ENCODE peak calls at places on chromosomes 7 and 10, in six cellular contexts. One of them, this sample, is unnamed. For H3K4me1, the result is how much of the 10 kb centered on the place peaks cover.

GRCh38 chr7:30403477-30403876 is 75.1 kb downstream of the NOD1 start:
- DNase-seq in upper lobe of left lung: no peak
- DNase-seq in upper lobe of right lung: no peak
- DNase-seq in testis: no peak
- DNase-seq in A549: no peak
- DNase-seq in PC-9: no peak
- DNase-seq in this sample: peak

GRCh38 chr7:111474723-111475418 is 87.4 kb downstream of the IMMP2L start:
- DNase-seq in upper lobe of left lung: no peak
- DNase-seq in upper lobe of right lung: no peak
- DNase-seq in testis: no peak
- DNase-seq in A549: no peak
- DNase-seq in PC-9: no peak
- DNase-seq in this sample: no peak

GRCh38 chr10:19663344-19663743 is 152.9 kb upstream of the PLXDC2 start:
- DNase-seq in upper lobe of left lung: no peak
- DNase-seq in upper lobe of right lung: no peak
- DNase-seq in testis: no peak
- DNase-seq in A549: no peak
- DNase-seq in PC-9: no peak
- DNase-seq in this sample: no peak

GRCh38 chr7:32164341-32164996 is 94.3 kb upstream of the PDE1C start:
- DNase-seq in upper lobe of left lung: no peak
- DNase-seq in upper lobe of right lung: no peak
- DNase-seq in testis: peak
- DNase-seq in A549: peak
- DNase-seq in PC-9: no peak
- DNase-seq in this sample: peak

GRCh38 chr10:71750124-71750841 is 23.0 kb downstream of the VSIR start:
- DNase-seq in upper lobe of left lung: peak
- DNase-seq in upper lobe of right lung: no peak
- DNase-seq in testis: no peak
- DNase-seq in A549: no peak
- DNase-seq in PC-9: no peak
- DNase-seq in this sample: no peak

GRCh38 chr7:372546-372938 is 82.6 kb downstream of the FOXL3 start:
- DNase-seq in upper lobe of left lung: peak
- DNase-seq in upper lobe of right lung: peak
- DNase-seq in testis: no peak
- DNase-seq in A549: no peak
- DNase-seq in PC-9: no peak
- DNase-seq in this sample: no peak

GRCh38 chr7:51129527-51130472 is 186.8 kb downstream of the COBL start:
- DNase-seq in upper lobe of left lung: no peak
- DNase-seq in upper lobe of right lung: no peak
- DNase-seq in testis: no peak
- DNase-seq in A549: no peak
- DNase-seq in PC-9: no peak
- DNase-seq in this sample: no peak

GRCh38 chr10:58609525-58610150 is 97.0 kb downstream of the BICC1 start:
- DNase-seq in upper lobe of left lung: no peak
- DNase-seq in upper lobe of right lung: no peak
- DNase-seq in testis: no peak
- DNase-seq in A549: no peak
- DNase-seq in PC-9: no peak
- DNase-seq in this sample: no peak

GRCh38 chr7:38630720-38631673 is at the start of gene AMPH:
- DNase-seq in upper lobe of left lung: no peak
- DNase-seq in upper lobe of right lung: no peak
- DNase-seq in testis: peak
- DNase-seq in A549: no peak
- DNase-seq in PC-9: no peak
- DNase-seq in this sample: peak

GRCh38 chr7:156496491-156497264 is 143.9 kb upstream of the RNF32 start:
- DNase-seq in upper lobe of left lung: no peak
- DNase-seq in upper lobe of right lung: no peak
- DNase-seq in testis: no peak
- DNase-seq in A549: no peak
- DNase-seq in PC-9: no peak
- DNase-seq in this sample: no peak

DNA sequence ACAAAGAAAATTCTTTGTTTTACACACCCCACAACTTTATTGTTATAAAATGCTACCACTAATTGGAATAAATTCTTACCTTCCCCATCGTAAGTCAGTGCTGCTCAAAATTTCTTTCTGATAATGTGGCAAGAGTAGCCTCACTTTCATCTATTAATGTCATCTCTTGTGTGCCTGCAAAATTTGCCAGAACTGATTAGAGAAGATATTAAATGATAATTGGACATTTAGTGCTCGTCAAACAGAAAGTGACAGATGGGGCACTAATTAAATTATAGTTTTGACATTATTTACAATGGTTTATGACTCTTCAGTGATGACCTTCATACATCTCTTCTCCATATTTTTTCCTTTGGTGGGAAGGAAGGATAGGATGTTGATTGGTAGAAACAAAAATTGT is 690.9 kb downstream of the NXPH1 start:
- DNase-seq in upper lobe of left lung: no peak
- DNase-seq in upper lobe of right lung: no peak
- DNase-seq in testis: no peak
- DNase-seq in A549: no peak
- DNase-seq in PC-9: no peak
- DNase-seq in this sample: no peak
- H3K27ac ChIP-seq in upper lobe of left lung: no peak
- H3K27ac ChIP-seq in upper lobe of right lung: no peak
- H3K27ac ChIP-seq in testis: no peak
- H3K27ac ChIP-seq in A549: no peak
- H3K27ac ChIP-seq in PC-9: no peak
- H3K27ac ChIP-seq in this sample: no peak

DNA sequence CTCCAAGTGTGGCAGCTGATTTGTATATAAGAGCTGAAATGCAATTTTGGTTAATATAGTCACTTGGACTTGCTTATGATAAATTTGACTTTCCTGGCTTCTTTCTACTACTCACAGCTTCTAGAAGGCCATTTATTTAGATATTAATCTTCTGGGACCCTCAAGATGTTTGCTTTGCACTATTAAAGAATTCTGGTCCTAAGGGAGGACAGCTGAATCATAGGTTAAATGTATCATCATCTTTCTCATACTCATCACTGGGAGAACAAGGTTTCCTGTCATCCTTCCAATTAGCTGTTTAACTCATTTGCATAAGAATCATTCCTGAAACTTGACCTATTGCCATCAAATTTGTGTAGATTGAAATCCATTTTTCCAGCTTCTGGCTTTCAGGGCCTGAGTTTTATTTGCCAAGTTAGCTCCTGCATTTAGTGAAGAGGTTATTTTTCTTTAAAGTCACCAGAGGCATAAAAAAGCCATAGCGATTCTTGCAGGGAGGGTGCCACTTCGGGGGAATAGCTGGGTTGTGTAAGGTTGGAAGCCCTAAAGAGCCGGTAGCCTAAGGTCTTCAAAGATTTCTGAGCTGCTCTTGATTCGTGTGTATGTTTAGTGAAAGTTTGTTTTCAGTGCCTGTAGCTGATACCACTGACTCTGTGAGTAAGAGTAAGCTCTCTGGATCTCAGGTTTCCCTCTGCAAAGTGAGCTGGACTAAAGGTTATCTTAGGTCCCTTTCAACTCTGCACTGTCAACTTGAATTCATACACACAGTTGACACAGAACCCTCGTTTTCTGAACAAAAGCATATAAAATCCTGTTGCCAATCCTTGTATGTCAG is 4.2 kb downstream of the MAP3K8 start:
- DNase-seq in upper lobe of left lung: no peak
- DNase-seq in upper lobe of right lung: no peak
- DNase-seq in testis: no peak
- DNase-seq in A549: no peak
- DNase-seq in PC-9: no peak
- DNase-seq in this sample: no peak
- H3K4me1 ChIP-seq in upper lobe of left lung: half or more
- H3K4me1 ChIP-seq in upper lobe of right lung: half or more
- H3K4me1 ChIP-seq in testis: under half
- H3K4me1 ChIP-seq in A549: half or more
- H3K4me1 ChIP-seq in PC-9: under half
- H3K4me1 ChIP-seq in this sample: under half

DNA sequence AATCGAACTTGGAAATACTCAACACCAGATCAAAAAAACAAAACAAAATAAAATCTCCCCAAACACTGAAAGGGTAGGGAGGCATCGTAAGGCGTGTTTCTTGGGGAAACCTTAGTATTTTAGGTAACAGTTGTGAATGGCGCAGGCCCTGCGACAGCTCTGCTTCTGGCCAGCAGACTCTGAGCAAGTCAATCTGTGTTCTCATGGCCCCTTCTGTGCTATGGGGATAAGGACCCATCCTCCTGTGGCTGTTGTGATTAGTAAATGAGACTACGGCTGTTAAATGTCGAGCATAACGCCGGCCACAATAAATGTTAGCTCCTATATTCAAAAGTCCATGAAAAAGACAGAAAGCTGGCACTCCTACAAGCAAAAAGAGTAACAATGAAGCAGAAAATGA is 27.0 kb downstream of the RPP38 start:
- DNase-seq in upper lobe of left lung: no peak
- DNase-seq in upper lobe of right lung: no peak
- DNase-seq in testis: no peak
- DNase-seq in A549: no peak
- DNase-seq in PC-9: no peak
- DNase-seq in this sample: no peak
- H3K27ac ChIP-seq in upper lobe of left lung: no peak
- H3K27ac ChIP-seq in upper lobe of right lung: no peak
- H3K27ac ChIP-seq in testis: no peak
- H3K27ac ChIP-seq in A549: no peak
- H3K27ac ChIP-seq in PC-9: no peak
- H3K27ac ChIP-seq in this sample: peak

GRCh38 chr7:94970085-94970576 is 62.7 kb downstream of the PPP1R9A start:
- DNase-seq in upper lobe of left lung: no peak
- DNase-seq in upper lobe of right lung: no peak
- DNase-seq in testis: no peak
- DNase-seq in A549: no peak
- DNase-seq in PC-9: no peak
- DNase-seq in this sample: no peak

GRCh38 chr7:94971051-94971867 is 63.9 kb downstream of the PPP1R9A start:
- DNase-seq in upper lobe of left lung: no peak
- DNase-seq in upper lobe of right lung: no peak
- DNase-seq in testis: no peak
- DNase-seq in A549: no peak
- DNase-seq in PC-9: no peak
- DNase-seq in this sample: no peak

GRCh38 chr7:94974436-94974835 is 67.0 kb downstream of the PPP1R9A start:
- DNase-seq in upper lobe of left lung: no peak
- DNase-seq in upper lobe of right lung: no peak
- DNase-seq in testis: no peak
- DNase-seq in A549: no peak
- DNase-seq in PC-9: no peak
- DNase-seq in this sample: no peak

GRCh38 chr7:94973844-94974243 is 66.5 kb downstream of the PPP1R9A start:
- DNase-seq in upper lobe of left lung: no peak
- DNase-seq in upper lobe of right lung: no peak
- DNase-seq in testis: no peak
- DNase-seq in A549: no peak
- DNase-seq in PC-9: no peak
- DNase-seq in this sample: no peak

DNA sequence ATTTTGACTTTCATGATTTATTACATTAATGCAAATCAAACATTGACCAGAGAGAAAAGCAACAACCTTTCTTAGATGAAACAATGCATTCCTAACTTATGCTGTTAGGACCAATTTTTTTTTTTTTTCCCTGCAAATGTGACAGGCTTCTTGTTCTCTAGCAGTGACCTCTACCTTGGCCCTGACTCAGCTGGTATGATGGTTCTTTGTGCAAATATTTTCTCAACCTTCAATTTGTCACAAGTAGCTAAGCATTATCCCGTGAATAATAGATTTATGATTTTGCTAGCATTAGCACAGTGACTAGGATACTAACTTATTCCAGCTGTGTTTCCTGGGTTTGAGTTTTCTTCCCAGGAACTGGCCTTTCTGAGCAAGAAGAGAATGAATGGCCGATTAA is 64.9 kb downstream of the PPP1R9A start:
- DNase-seq in upper lobe of left lung: no peak
- DNase-seq in upper lobe of right lung: no peak
- DNase-seq in testis: no peak
- DNase-seq in A549: no peak
- DNase-seq in PC-9: no peak
- DNase-seq in this sample: no peak
- H3K4me1 ChIP-seq in upper lobe of left lung: under half
- H3K4me1 ChIP-seq in upper lobe of right lung: under half
- H3K4me1 ChIP-seq in testis: under half
- H3K4me1 ChIP-seq in A549: half or more
- H3K4me1 ChIP-seq in PC-9: under half
- H3K4me1 ChIP-seq in this sample: under half

GRCh38 chr10:67098460-67098859 is 172.6 kb downstream of the LRRTM3 start:
- DNase-seq in upper lobe of left lung: no peak
- DNase-seq in upper lobe of right lung: no peak
- DNase-seq in testis: no peak
- DNase-seq in A549: no peak
- DNase-seq in PC-9: no peak
- DNase-seq in this sample: no peak
- H3K27ac ChIP-seq in upper lobe of left lung: no peak
- H3K27ac ChIP-seq in upper lobe of right lung: no peak
- H3K27ac ChIP-seq in testis: no peak
- H3K27ac ChIP-seq in A549: no peak
- H3K27ac ChIP-seq in PC-9: no peak
- H3K27ac ChIP-seq in this sample: no peak

GRCh38 chr10:114684085-114684821 is 26.2 kb upstream of the ABLIM1 start:
- DNase-seq in upper lobe of left lung: peak
- DNase-seq in upper lobe of right lung: peak
- DNase-seq in testis: no peak
- DNase-seq in A549: peak
- DNase-seq in PC-9: no peak
- DNase-seq in this sample: no peak
- H3K4me1 ChIP-seq in upper lobe of left lung: half or more
- H3K4me1 ChIP-seq in upper lobe of right lung: under half
- H3K4me1 ChIP-seq in testis: under half
- H3K4me1 ChIP-seq in A549: half or more
- H3K4me1 ChIP-seq in PC-9: under half
- H3K4me1 ChIP-seq in this sample: under half

GRCh38 chr7:135205850-135206249 is 5.5 kb downstream of the WDR91 start:
- DNase-seq in upper lobe of left lung: no peak
- DNase-seq in upper lobe of right lung: no peak
- DNase-seq in testis: no peak
- DNase-seq in A549: no peak
- DNase-seq in PC-9: no peak
- DNase-seq in this sample: no peak

GRCh38 chr7:135207739-135208416 is 3.4 kb downstream of the WDR91 start:
- DNase-seq in upper lobe of left lung: no peak
- DNase-seq in upper lobe of right lung: no peak
- DNase-seq in testis: no peak
- DNase-seq in A549: no peak
- DNase-seq in PC-9: no peak
- DNase-seq in this sample: no peak

GRCh38 chr7:135206887-135207738 is 4.2 kb downstream of the WDR91 start:
- DNase-seq in upper lobe of left lung: no peak
- DNase-seq in upper lobe of right lung: no peak
- DNase-seq in testis: no peak
- DNase-seq in A549: no peak
- DNase-seq in PC-9: no peak
- DNase-seq in this sample: no peak

GRCh38 chr7:135204271-135204872 is 7.0 kb downstream of the WDR91 start:
- DNase-seq in upper lobe of left lung: no peak
- DNase-seq in upper lobe of right lung: no peak
- DNase-seq in testis: no peak
- DNase-seq in A549: no peak
- DNase-seq in PC-9: no peak
- DNase-seq in this sample: no peak

GRCh38 chr7:135204876-135205275 is 6.5 kb downstream of the WDR91 start:
- DNase-seq in upper lobe of left lung: no peak
- DNase-seq in upper lobe of right lung: no peak
- DNase-seq in testis: no peak
- DNase-seq in A549: no peak
- DNase-seq in PC-9: no peak
- DNase-seq in this sample: peak
- H3K27ac ChIP-seq in upper lobe of left lung: peak
- H3K27ac ChIP-seq in upper lobe of right lung: peak
- H3K27ac ChIP-seq in testis: no peak
- H3K27ac ChIP-seq in A549: no peak
- H3K27ac ChIP-seq in PC-9: no peak
- H3K27ac ChIP-seq in this sample: no peak

This sample was measured in foreskin keratinocyte.